ENCODE peak calls at places on chromosomes 13 and 19, in six cellular contexts. I, J, W, V, X and N are unnamed samples.

GRCh38 chr19:18847516-18848463 is 16.0 kb downstream of the UPF1 start:
- DNase-seq in I (no peak), J (peak), W (no peak), V (no peak), X (peak), N (no peak)

GRCh38 chr19:2551172-2551863 is 75.4 kb downstream of the GADD45B start:
- DNase-seq in I (no peak), J (no peak), W (no peak), V (no peak), X (no peak), N (no peak)

GRCh38 chr13:48176781-48177180 is 56.2 kb upstream of the ITM2B start:
- DNase-seq in I (no peak), J (no peak), W (no peak), V (no peak), X (no peak), N (no peak)

GRCh38 chr19:31351212-31352193 is 2.3 kb upstream of the TSHZ3 start:
- DNase-seq in I (no peak), J (peak), W (peak), V (no peak), X (peak), N (no peak)

GRCh38 chr13:104431895-104432294 is 1365.7 kb upstream of the SLC10A2 start:
- DNase-seq in I (no peak), J (no peak), W (no peak), V (no peak), X (no peak), N (no peak)

GRCh38 chr19:41411682-41412265 is 14.2 kb downstream of the BCKDHA start:
- DNase-seq in I (no peak), J (no peak), W (no peak), V (no peak), X (no peak), N (no peak)

GRCh38 chr19:4932711-4933110 is 23.4 kb downstream of the UHRF1 start:
- DNase-seq in I (no peak), J (no peak), W (no peak), V (no peak), X (no peak), N (no peak)

GRCh38 chr13:73406454-73406853 is 347.6 kb downstream of the KLF5 start:
- DNase-seq in I (no peak), J (no peak), W (no peak), V (no peak), X (no peak), N (no peak)